ENCODE peak calls at places on chromosomes 16 and 17, in eight cellular contexts. M is sigmoid colon, A is suprapubic skin, K is H1, O is stomach, Q is esophagus muscularis mucosa, P is upper lobe of left lung, G is HepG2. I is an unnamed sample.

GRCh38 chr17:66807182-66807581 is 27.7 kb upstream of the CACNG5 start:
- DNase-seq in M (peak; percentile 28), A (no peak), K (no peak), O (peak; percentile 56), Q (no peak), P (peak; percentile 18), G (no peak), I (no peak)

GRCh38 chr16:13099822-13100221 is 198.4 kb downstream of the SHISA9 start:
- DNase-seq in M (no peak), A (no peak), K (no peak), O (no peak), Q (no peak), P (no peak), G (no peak), I (no peak)

GRCh38 chr17:6823011-6823442 is 8.5 kb downstream of the TEKT1 start:
- DNase-seq in M (no peak), A (no peak), K (no peak), O (no peak), Q (peak; percentile 55), P (no peak), G (no peak), I (no peak)

GRCh38 chr17:67123692-67124091 is 79.3 kb downstream of the CACNG1 start:
- DNase-seq in M (no peak), A (no peak), K (no peak), O (no peak), Q (no peak), P (no peak), G (no peak), I (no peak)

GRCh38 chr17:17628388-17629008 is 37.0 kb upstream of the PEMT start:
- DNase-seq in M (no peak), A (no peak), K (no peak), O (peak; percentile 46), Q (no peak), P (no peak), G (no peak), I (peak; percentile 54)

GRCh38 chr17:56185491-56185890 is 32.2 kb downstream of the ANKFN1 start:
- DNase-seq in M (no peak), A (no peak), K (no peak), O (no peak), Q (no peak), P (no peak), G (no peak), I (no peak)

GRCh38 chr16:13453938-13454553 is 465.9 kb upstream of the ERCC4 start:
- DNase-seq in M (no peak), A (no peak), K (no peak), O (peak; percentile 33), Q (no peak), P (no peak), G (peak; percentile 38), I (peak; percentile 9)

GRCh38 chr16:23423496-23424049 is 29.4 kb downstream of the COG7 start:
- DNase-seq in M (peak; percentile 97), A (peak; percentile 89), K (no peak), O (peak; percentile 83), Q (peak; percentile 96), P (peak; percentile 86), G (peak; percentile 21), I (peak; percentile 85)

GRCh38 chr17:43142153-43142552 is 17.0 kb upstream of the BRCA1 start:
- DNase-seq in M (no peak), A (no peak), K (no peak), O (no peak), Q (no peak), P (no peak), G (no peak), I (no peak)

GRCh38 chr16:59633996-59634579 is 900.0 kb upstream of the GOT2 start:
- DNase-seq in M (no peak), A (no peak), K (no peak), O (no peak), Q (no peak), P (no peak), G (no peak), I (no peak)

GRCh38 chr16:59634951-59635350 is 900.8 kb upstream of the GOT2 start:
- DNase-seq in M (no peak), A (no peak), K (no peak), O (no peak), Q (no peak), P (no peak), G (no peak), I (no peak)

GRCh38 chr16:59632266-59632855 is 898.2 kb upstream of the GOT2 start:
- DNase-seq in M (no peak), A (no peak), K (no peak), O (no peak), Q (no peak), P (no peak), G (no peak), I (no peak)

GRCh38 chr16:59635674-59636073 is 901.6 kb upstream of the GOT2 start:
- DNase-seq in M (no peak), A (no peak), K (no peak), O (no peak), Q (no peak), P (no peak), G (no peak), I (no peak)
- TF ChIP-seq EP300 in M (no peak), A (no peak), K (no peak), O (no peak), Q (no peak), P (no peak), G (no peak), I (no peak)

DNA sequence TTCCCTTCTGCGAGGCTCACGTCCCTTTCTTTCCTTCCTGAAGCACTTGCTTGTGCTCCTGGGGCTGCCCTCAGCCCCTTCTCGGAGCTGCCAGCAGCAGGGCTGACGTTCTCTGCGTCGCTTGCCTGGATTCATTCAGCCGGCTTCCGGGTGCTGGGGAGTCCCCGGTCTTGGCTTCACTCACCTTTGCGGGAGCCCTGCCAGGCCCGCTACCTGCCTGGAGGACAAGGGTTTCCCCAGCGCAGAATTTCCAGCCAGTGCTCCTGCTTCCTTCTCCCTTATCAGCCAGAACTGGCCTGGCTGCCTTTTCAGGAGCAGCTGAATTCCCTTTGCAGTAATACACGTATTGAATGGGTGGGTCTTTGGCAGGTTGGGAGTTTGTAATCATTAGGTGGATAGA is 22.1 kb upstream of the IL17C start:
- DNase-seq in M (no peak), A (no peak), K (no peak), O (peak; percentile 98), Q (no peak), P (peak; percentile 94), G (no peak), I (peak; percentile 87)
- TF ChIP-seq POLR2AphosphoS5 in M (no peak), A (no peak), K (no peak), O (peak; percentile 93), Q (no peak), P (no peak), G (no peak), I (peak; percentile 9)

GRCh38 chr16:15445450-15445849 is 11.1 kb downstream of the BMERB1 start:
- DNase-seq in M (no peak), A (no peak), K (no peak), O (no peak), Q (no peak), P (no peak), G (no peak), I (no peak)

GRCh38 chr16:15444264-15444663 is 9.9 kb downstream of the BMERB1 start:
- DNase-seq in M (no peak), A (no peak), K (no peak), O (no peak), Q (no peak), P (no peak), G (no peak), I (no peak)

GRCh38 chr16:15440852-15441251 is 6.5 kb downstream of the BMERB1 start:
- DNase-seq in M (no peak), A (no peak), K (no peak), O (no peak), Q (no peak), P (no peak), G (no peak), I (no peak)

GRCh38 chr16:15446901-15447300 is 12.5 kb downstream of the BMERB1 start:
- DNase-seq in M (no peak), A (no peak), K (no peak), O (no peak), Q (no peak), P (no peak), G (no peak), I (no peak)

GRCh38 chr16:15443753-15444152 is 9.4 kb downstream of the BMERB1 start:
- DNase-seq in M (no peak), A (no peak), K (no peak), O (no peak), Q (no peak), P (no peak), G (peak; percentile 46), I (no peak)
- TF ChIP-seq EP300 in M (no peak), A (no peak), K (no peak), O (no peak), Q (no peak), P (no peak), G (peak; percentile 32), I (no peak)

DNA sequence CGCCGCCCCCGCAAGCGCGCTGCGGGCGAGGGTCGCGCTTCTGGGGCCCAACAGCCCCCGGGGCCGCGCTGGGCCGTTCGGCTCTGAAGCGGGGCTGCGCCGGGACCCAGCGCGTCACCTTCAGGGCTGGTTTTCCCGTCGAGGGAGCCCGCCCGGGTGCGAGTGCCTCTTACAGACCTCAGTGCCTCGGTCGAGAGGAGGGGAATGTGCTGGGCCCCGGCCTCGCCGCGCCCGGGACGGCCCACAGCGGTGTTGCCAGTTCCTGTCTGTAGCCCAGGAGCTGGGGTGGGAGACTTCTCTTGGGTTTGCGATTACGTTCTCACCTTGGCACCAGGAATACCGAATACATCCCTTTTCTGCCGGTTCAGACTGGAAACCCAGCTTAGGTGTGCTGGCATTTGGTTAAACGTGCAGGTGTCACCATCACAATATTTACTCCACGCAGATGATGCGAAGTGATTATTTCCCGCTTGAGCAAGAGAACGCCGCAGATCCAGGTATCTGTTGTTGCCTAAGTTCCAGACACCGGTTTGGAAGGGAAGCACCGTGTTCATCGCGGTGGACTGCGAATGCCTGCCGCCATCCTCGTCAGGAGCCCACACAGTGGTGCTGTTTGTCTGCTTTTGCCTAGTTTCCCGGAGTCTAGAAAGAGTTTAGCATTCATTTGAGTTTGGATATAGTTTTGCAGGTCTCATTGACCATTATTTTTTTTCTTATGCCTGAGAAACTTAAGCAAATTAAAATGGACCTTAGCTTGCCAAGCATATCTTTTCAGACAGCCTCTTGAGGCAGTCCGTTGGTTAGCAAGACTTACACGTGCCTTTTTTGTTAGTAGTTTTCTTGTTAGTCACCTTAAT is 915 bp downstream of the MAP1LC3B start:
- DNase-seq in M (peak; percentile 82), A (no peak), K (no peak), O (peak; percentile 53), Q (no peak), P (peak; percentile 60), G (no peak), I (peak; percentile 64)
- TF ChIP-seq POLR2AphosphoS5 in M (no peak), A (peak; percentile 8), K (no peak), O (no peak), Q (peak; percentile 44), P (no peak), G (no peak), I (peak; percentile 5)